ENCODE peak calls at places on chromosome 9, in eight cellular contexts. J, G, T, I, U, E, F and Q are unnamed samples.
A peak's percentile ranks its signal among the peaks of the same experiment; 100 is the strongest.

GRCh38 chr9:14535161-14535930 is 157.9 kb downstream of the ZDHHC21 start:
- DNase-seq in I (no peak), T (no peak), E (no peak), G (no peak), U (peak; percentile 36), F (no peak), J (no peak), Q (no peak)

GRCh38 chr9:19137282-19137681 is 10.0 kb upstream of the PLIN2 start:
- DNase-seq in T (no peak), U (no peak), G (no peak), E (no peak), F (no peak), I (no peak), J (no peak), Q (no peak)

GRCh38 chr9:118751077-118751847 is 618.0 kb downstream of the BRINP1 start:
- DNase-seq in F (no peak), I (no peak), J (no peak), G (no peak), U (no peak), T (no peak), E (no peak), Q (no peak)

GRCh38 chr9:95029720-95030119 is 287.8 kb downstream of the FANCC start:
- DNase-seq in J (no peak), U (no peak), E (no peak), G (no peak), T (no peak), F (no peak), I (no peak), Q (no peak)

GRCh38 chr9:126991170-126991569 is 76.6 kb downstream of the RALGPS1 start:
- DNase-seq in J (no peak), I (no peak), F (no peak), T (no peak), G (no peak), E (no peak), U (no peak), Q (no peak)

GRCh38 chr9:137748311-137748710 is 129.3 kb upstream of the CACNA1B start:
- DNase-seq in J (no peak), I (no peak), E (no peak), F (no peak), U (no peak), T (no peak), G (no peak), Q (no peak)

GRCh38 chr9:34179528-34180138 is 790 bp downstream of the UBAP1 start:
- DNase-seq in F (no peak), T (no peak), I (no peak), E (no peak), J (peak; percentile 2), G (no peak), U (no peak), Q (no peak)

GRCh38 chr9:131140550-131140949 is 15.2 kb downstream of the NUP214 start:
- DNase-seq in E (no peak), J (no peak), U (no peak), I (no peak), G (no peak), T (no peak), F (no peak), Q (no peak)

GRCh38 chr9:89168901-89169813 is 9.5 kb downstream of the SHC3 start:
- DNase-seq in G (no peak), E (no peak), U (no peak), T (no peak), J (no peak), I (no peak), F (no peak), Q (no peak)

GRCh38 chr9:2261421-2262103 is 246.4 kb downstream of the SMARCA2 start:
- DNase-seq in U (no peak), F (no peak), I (no peak), G (no peak), J (no peak), T (no peak), E (no peak), Q (no peak)

GRCh38 chr9:35603506-35603985 is 1.5 kb upstream of the TESK1 start:
- DNase-seq in I (no peak), T (peak; percentile 72), G (peak; percentile 28), E (no peak), F (no peak), J (no peak), U (no peak), Q (no peak)